ENCODE peak calls at places on chromosomes 7 and 10, in four cellular contexts. Z is activated CD8-positive, alpha-beta memory T cell treated with anti-CD3 and anti-CD28 coated beads, Interleukin-2, amount 50 U/mL, for 4 hours; X is KG1; W is M059J. C is an unnamed sample.

GRCh38 chr7:75977741-75978140 is 16.7 kb downstream of the TMEM120A start:
- DNase-seq in Z (no peak), X (no peak), W (no peak), C (no peak)

GRCh38 chr10:78729366-78729765 is 339.4 kb upstream of the ZMIZ1 start:
- DNase-seq in Z (no peak), X (no peak), W (no peak), C (no peak)

GRCh38 chr10:21531164-21531563 is 2.9 kb upstream of the MLLT10 start:
- DNase-seq in Z (no peak), X (no peak), W (peak), C (no peak)

GRCh38 chr7:19177269-19177668 is 32.0 kb upstream of the FERD3L start:
- DNase-seq in Z (no peak), X (peak), W (peak), C (no peak)

GRCh38 chr7:54995631-54996340 is 23.0 kb upstream of the EGFR start:
- DNase-seq in Z (no peak), X (no peak), W (peak), C (no peak)

GRCh38 chr7:1032536-1033181 is 11.7 kb upstream of the GPR146 start:
- DNase-seq in Z (no peak), X (no peak), W (no peak), C (no peak)

GRCh38 chr7:148882668-148883232 is 1.3 kb downstream of the EZH2 start:
- DNase-seq in Z (no peak), X (no peak), W (peak), C (no peak)

GRCh38 chr10:79098596-79099015 is 29.8 kb downstream of the ZMIZ1 start:
- DNase-seq in Z (no peak), X (no peak), W (peak), C (no peak)

GRCh38 chr10:124626759-124627380 is 117.3 kb downstream of the FAM53B start:
- DNase-seq in Z (peak), X (no peak), W (no peak), C (no peak)

GRCh38 chr7:70833726-70834125 is 298.2 kb upstream of the GALNT17 start:
- DNase-seq in Z (no peak), X (no peak), W (peak), C (no peak)

GRCh38 chr7:83852136-83852535 is 203.2 kb upstream of the SEMA3E start:
- DNase-seq in Z (no peak), X (no peak), W (no peak), C (no peak)

GRCh38 chr7:74306737-74307469 is 17.7 kb downstream of the CLIP2 start:
- DNase-seq in Z (no peak), X (no peak), W (peak), C (peak)

GRCh38 chr10:125064681-125065492 is 95.5 kb downstream of the CTBP2 start:
- DNase-seq in Z (no peak), X (peak), W (peak), C (no peak)

GRCh38 chr10:84291389-84291788 is 37.0 kb upstream of the CCSER2 start:
- DNase-seq in Z (no peak), X (no peak), W (peak), C (peak)

GRCh38 chr10:119541046-119541445 is 1.5 kb downstream of the RGS10 start:
- DNase-seq in Z (no peak), X (no peak), W (no peak), C (no peak)

GRCh38 chr10:3226960-3227724 is 54.6 kb upstream of the PITRM1 start:
- DNase-seq in Z (no peak), X (no peak), W (peak), C (no peak)

GRCh38 chr7:135726911-135727673 is 894 bp downstream of the SLC13A4 start:
- DNase-seq in Z (no peak), X (no peak), W (no peak), C (no peak)

GRCh38 chr10:30284860-30285594 is 64.1 kb downstream of the MTPAP start:
- DNase-seq in Z (no peak), X (peak), W (peak), C (peak)

GRCh38 chr7:79090543-79090942 is 362.9 kb downstream of the MAGI2 start:
- DNase-seq in Z (no peak), X (no peak), W (peak), C (no peak)

GRCh38 chr7:108407674-108408073 is 48.6 kb downstream of the NRCAM start:
- DNase-seq in Z (no peak), X (no peak), W (no peak), C (no peak)

GRCh38 chr10:34006471-34006870 is 672.0 kb upstream of the NRP1 start:
- DNase-seq in Z (no peak), X (no peak), W (no peak), C (no peak)